ENCODE peak calls at places on chromosome 20, in eight cellular contexts. F is lower lobe of right lung; R is fibroblast of mammary gland; W is activated T-helper 9 cell treated with anti-CD3 and anti-CD28 coated beads, Interleukin-2, amount 50 U/mL, for 16 hours; C is A549; O is NCI-H1105 treated with DMSO at 0.1 percent for 48 hours; S is GM13977; K is heart right ventricle. J is an unnamed sample.

GRCh38 chr20:45791668-45792512 is at the start of the genes DNTTIP1 and WFDC3:
- DNase-seq in F (peak), O (peak), R (peak), S (peak), W (peak), K (peak), C (peak), J (peak)

GRCh38 chr20:14707865-14708574 is 370.6 kb upstream of the FLRT3 start:
- DNase-seq in F (no peak), R (no peak), S (no peak), W (no peak), C (no peak), O (no peak), K (no peak), J (peak)

GRCh38 chr20:9092101-9092500 is 23.2 kb downstream of the PLCB4 start:
- DNase-seq in W (no peak), R (no peak), K (no peak), S (no peak), C (no peak), F (no peak), O (no peak), J (no peak)

GRCh38 chr20:63756648-63756991 is 17.0 kb downstream of the SLC2A4RG start:
- DNase-seq in F (no peak), W (no peak), C (no peak), S (no peak), O (no peak), R (no peak), K (no peak), J (peak)

GRCh38 chr20:36974660-36975059 is 23.2 kb upstream of the SAMHD1 start:
- DNase-seq in K (no peak), W (no peak), S (no peak), R (no peak), O (no peak), F (no peak), C (no peak), J (no peak)

GRCh38 chr20:22584630-22584921 is 204 bp upstream of the FOXA2 start:
- DNase-seq in K (no peak), S (no peak), W (no peak), F (peak), C (peak), O (peak), R (no peak), J (peak)

GRCh38 chr20:217266-217665 is 9.8 kb upstream of the DEFB129 start:
- DNase-seq in C (no peak), O (no peak), R (no peak), S (no peak), K (peak), F (no peak), W (no peak), J (no peak)

GRCh38 chr20:13648291-13648690 is 9.6 kb upstream of the TASP1 start:
- DNase-seq in W (no peak), R (no peak), S (no peak), C (no peak), K (peak), F (no peak), O (no peak), J (no peak)

GRCh38 chr20:14055127-14055742 is 59.9 kb downstream of the MACROD2 start:
- DNase-seq in F (no peak), C (peak), W (no peak), R (peak), O (peak), K (peak), S (peak), J (peak)

GRCh38 chr20:34711813-34712430 is 7.8 kb downstream of the TP53INP2 start:
- DNase-seq in K (no peak), F (no peak), C (no peak), S (no peak), W (no peak), R (no peak), O (no peak), J (no peak)

GRCh38 chr20:63461364-63461763 is 11.1 kb downstream of the KCNQ2 start:
- DNase-seq in W (no peak), O (no peak), S (no peak), K (no peak), R (no peak), F (no peak), C (no peak), J (no peak)

GRCh38 chr20:1935696-1936366 is 40.6 kb downstream of the SIRPA start:
- DNase-seq in F (no peak), K (peak), C (no peak), O (peak), S (no peak), R (no peak), W (no peak), J (peak)

J was measured in small intestine.